ENCODE peak calls at places on chromosomes 2 and 18, in eight cellular contexts. One of them, this sample, is unnamed.
A peak's percentile ranks its signal among the peaks of the same experiment; 100 is the strongest.

GRCh38 chr2:142178604-142179003 is 47.8 kb upstream of the LRP1B start:
- DNase-seq in endodermal cell: no peak
- DNase-seq in fibroblast of lung: no peak
- DNase-seq in mucosa of descending colon: no peak
- DNase-seq in psoas muscle: no peak
- DNase-seq in endothelial cell of umbilical vein: no peak
- DNase-seq in OCI-LY7: no peak
- DNase-seq in A549: no peak
- DNase-seq in this sample: no peak

GRCh38 chr2:96175951-96176350 is 30.7 kb upstream of the DUSP2 start:
- DNase-seq in endodermal cell: no peak
- DNase-seq in fibroblast of lung: peak; percentile 41
- DNase-seq in mucosa of descending colon: no peak
- DNase-seq in psoas muscle: no peak
- DNase-seq in endothelial cell of umbilical vein: no peak
- DNase-seq in OCI-LY7: no peak
- DNase-seq in A549: no peak
- DNase-seq in this sample: no peak

GRCh38 chr18:72941001-72941400 is 73.2 kb upstream of the NETO1 start:
- DNase-seq in endodermal cell: no peak
- DNase-seq in fibroblast of lung: no peak
- DNase-seq in mucosa of descending colon: no peak
- DNase-seq in psoas muscle: no peak
- DNase-seq in endothelial cell of umbilical vein: no peak
- DNase-seq in OCI-LY7: no peak
- DNase-seq in A549: no peak
- DNase-seq in this sample: no peak

GRCh38 chr2:65429799-65430514 is 2.4 kb downstream of the SPRED2 start:
- DNase-seq in endodermal cell: peak; percentile 55
- DNase-seq in fibroblast of lung: no peak
- DNase-seq in mucosa of descending colon: no peak
- DNase-seq in psoas muscle: no peak
- DNase-seq in endothelial cell of umbilical vein: no peak
- DNase-seq in OCI-LY7: no peak
- DNase-seq in A549: no peak
- DNase-seq in this sample: peak; percentile 40

GRCh38 chr18:28078849-28079248 is 98.1 kb downstream of the CDH2 start:
- DNase-seq in endodermal cell: no peak
- DNase-seq in fibroblast of lung: no peak
- DNase-seq in mucosa of descending colon: no peak
- DNase-seq in psoas muscle: no peak
- DNase-seq in endothelial cell of umbilical vein: no peak
- DNase-seq in OCI-LY7: no peak
- DNase-seq in A549: no peak
- DNase-seq in this sample: no peak

GRCh38 chr2:69565431-69565839 is 78.1 kb downstream of the AAK1 start:
- DNase-seq in endodermal cell: peak; percentile 95
- DNase-seq in fibroblast of lung: peak; percentile 21
- DNase-seq in mucosa of descending colon: peak; percentile 70
- DNase-seq in psoas muscle: peak; percentile 65
- DNase-seq in endothelial cell of umbilical vein: peak; percentile 47
- DNase-seq in OCI-LY7: peak; percentile 61
- DNase-seq in A549: peak; percentile 70
- DNase-seq in this sample: peak; percentile 80

GRCh38 chr2:20675701-20676352 is 8.9 kb downstream of the GDF7 start:
- DNase-seq in endodermal cell: peak; percentile 83
- DNase-seq in fibroblast of lung: no peak
- DNase-seq in mucosa of descending colon: peak; percentile 76
- DNase-seq in psoas muscle: no peak
- DNase-seq in endothelial cell of umbilical vein: no peak
- DNase-seq in OCI-LY7: peak; percentile 84
- DNase-seq in A549: peak; percentile 41
- DNase-seq in this sample: no peak

GRCh38 chr18:12283256-12283655 is 24.8 kb upstream of the TUBB6 start:
- DNase-seq in endodermal cell: peak; percentile 66
- DNase-seq in fibroblast of lung: peak; percentile 34
- DNase-seq in mucosa of descending colon: no peak
- DNase-seq in psoas muscle: no peak
- DNase-seq in endothelial cell of umbilical vein: peak; percentile 20
- DNase-seq in OCI-LY7: no peak
- DNase-seq in A549: peak; percentile 27
- DNase-seq in this sample: no peak

GRCh38 chr18:27894746-27895145 is 282.2 kb downstream of the CDH2 start:
- DNase-seq in endodermal cell: no peak
- DNase-seq in fibroblast of lung: no peak
- DNase-seq in mucosa of descending colon: no peak
- DNase-seq in psoas muscle: no peak
- DNase-seq in endothelial cell of umbilical vein: no peak
- DNase-seq in OCI-LY7: no peak
- DNase-seq in A549: no peak
- DNase-seq in this sample: no peak

GRCh38 chr18:26471027-26471426 is 77.3 kb downstream of the KCTD1 start:
- DNase-seq in endodermal cell: no peak
- DNase-seq in fibroblast of lung: no peak
- DNase-seq in mucosa of descending colon: no peak
- DNase-seq in psoas muscle: no peak
- DNase-seq in endothelial cell of umbilical vein: no peak
- DNase-seq in OCI-LY7: no peak
- DNase-seq in A549: peak; percentile 86
- DNase-seq in this sample: no peak

GRCh38 chr2:197034292-197034691 is 107.8 kb upstream of the PGAP1 start:
- DNase-seq in endodermal cell: no peak
- DNase-seq in fibroblast of lung: no peak
- DNase-seq in mucosa of descending colon: no peak
- DNase-seq in psoas muscle: no peak
- DNase-seq in endothelial cell of umbilical vein: no peak
- DNase-seq in OCI-LY7: no peak
- DNase-seq in A549: no peak
- DNase-seq in this sample: no peak

GRCh38 chr2:70657246-70657645 is 103.6 kb upstream of the TGFA start:
- DNase-seq in endodermal cell: peak; percentile 50
- DNase-seq in fibroblast of lung: no peak
- DNase-seq in mucosa of descending colon: no peak
- DNase-seq in psoas muscle: no peak
- DNase-seq in endothelial cell of umbilical vein: no peak
- DNase-seq in OCI-LY7: no peak
- DNase-seq in A549: no peak
- DNase-seq in this sample: no peak

GRCh38 chr2:11995381-11995947 is 249.0 kb downstream of the LPIN1 start:
- DNase-seq in endodermal cell: no peak
- DNase-seq in fibroblast of lung: no peak
- DNase-seq in mucosa of descending colon: no peak
- DNase-seq in psoas muscle: no peak
- DNase-seq in endothelial cell of umbilical vein: peak; percentile 30
- DNase-seq in OCI-LY7: no peak
- DNase-seq in A549: no peak
- DNase-seq in this sample: no peak

GRCh38 chr18:74436158-74436755 is 20.9 kb downstream of the DIPK1C start:
- DNase-seq in endodermal cell: no peak
- DNase-seq in fibroblast of lung: no peak
- DNase-seq in mucosa of descending colon: no peak
- DNase-seq in psoas muscle: peak; percentile 63
- DNase-seq in endothelial cell of umbilical vein: no peak
- DNase-seq in OCI-LY7: no peak
- DNase-seq in A549: no peak
- DNase-seq in this sample: no peak

GRCh38 chr18:24052053-24052452 is 37.5 kb downstream of the TTC39C start:
- DNase-seq in endodermal cell: no peak
- DNase-seq in fibroblast of lung: peak; percentile 67
- DNase-seq in mucosa of descending colon: no peak
- DNase-seq in psoas muscle: no peak
- DNase-seq in endothelial cell of umbilical vein: no peak
- DNase-seq in OCI-LY7: no peak
- DNase-seq in A549: peak; percentile 84
- DNase-seq in this sample: no peak

GRCh38 chr18:24053211-24053610 is 38.7 kb downstream of the TTC39C start:
- DNase-seq in endodermal cell: no peak
- DNase-seq in fibroblast of lung: no peak
- DNase-seq in mucosa of descending colon: no peak
- DNase-seq in psoas muscle: no peak
- DNase-seq in endothelial cell of umbilical vein: no peak
- DNase-seq in OCI-LY7: no peak
- DNase-seq in A549: no peak
- DNase-seq in this sample: no peak

GRCh38 chr18:24051256-24051947 is 36.8 kb downstream of the TTC39C start:
- DNase-seq in endodermal cell: no peak
- DNase-seq in fibroblast of lung: peak; percentile 68
- DNase-seq in mucosa of descending colon: no peak
- DNase-seq in psoas muscle: no peak
- DNase-seq in endothelial cell of umbilical vein: no peak
- DNase-seq in OCI-LY7: peak; percentile 8
- DNase-seq in A549: peak; percentile 71
- DNase-seq in this sample: no peak

GRCh38 chr18:24049142-24049541 is 34.6 kb downstream of the TTC39C start:
- DNase-seq in endodermal cell: no peak
- DNase-seq in fibroblast of lung: no peak
- DNase-seq in mucosa of descending colon: no peak
- DNase-seq in psoas muscle: no peak
- DNase-seq in endothelial cell of umbilical vein: no peak
- DNase-seq in OCI-LY7: no peak
- DNase-seq in A549: no peak
- DNase-seq in this sample: no peak

GRCh38 chr18:24050916-24051255 is 36.3 kb downstream of the TTC39C start:
- DNase-seq in endodermal cell: no peak
- DNase-seq in fibroblast of lung: no peak
- DNase-seq in mucosa of descending colon: no peak
- DNase-seq in psoas muscle: no peak
- DNase-seq in endothelial cell of umbilical vein: no peak
- DNase-seq in OCI-LY7: no peak
- DNase-seq in A549: no peak
- DNase-seq in this sample: no peak
- H3K4me1 ChIP-seq in endodermal cell: peaks cover 7% of the 10 kb centered on the region
- H3K4me1 ChIP-seq in fibroblast of lung: peaks cover 10% of the 10 kb centered on the region
- H3K4me1 ChIP-seq in mucosa of descending colon: peaks cover 11% of the 10 kb centered on the region
- H3K4me1 ChIP-seq in psoas muscle: no peaks in the 10 kb centered on the region
- H3K4me1 ChIP-seq in endothelial cell of umbilical vein: no peaks in the 10 kb centered on the region
- H3K4me1 ChIP-seq in OCI-LY7: peaks cover 20% of the 10 kb centered on the region
- H3K4me1 ChIP-seq in A549: peaks cover 59% of the 10 kb centered on the region
- H3K4me1 ChIP-seq in this sample: no peaks in the 10 kb centered on the region

GRCh38 chr18:61334951-61335736 is 1.9 kb downstream of the CDH20 start:
- DNase-seq in endodermal cell: no peak
- DNase-seq in fibroblast of lung: no peak
- DNase-seq in mucosa of descending colon: peak; percentile 17
- DNase-seq in psoas muscle: no peak
- DNase-seq in endothelial cell of umbilical vein: no peak
- DNase-seq in OCI-LY7: no peak
- DNase-seq in A549: no peak
- DNase-seq in this sample: no peak
- H3K4me3 ChIP-seq in endodermal cell: peak overlapping the region; percentile 84
- H3K4me3 ChIP-seq in fibroblast of lung: no peak overlapping the region
- H3K4me3 ChIP-seq in mucosa of descending colon: no peak overlapping the region
- H3K4me3 ChIP-seq in psoas muscle: no peak overlapping the region
- H3K4me3 ChIP-seq in endothelial cell of umbilical vein: no peak overlapping the region
- H3K4me3 ChIP-seq in OCI-LY7: no peak overlapping the region
- H3K4me3 ChIP-seq in A549: no peak overlapping the region
- H3K4me3 ChIP-seq in this sample: no peak overlapping the region

GRCh38 chr2:28593356-28593755 is 97.5 kb downstream of the PLB1 start:
- DNase-seq in endodermal cell: no peak
- DNase-seq in fibroblast of lung: no peak
- DNase-seq in mucosa of descending colon: no peak
- DNase-seq in psoas muscle: no peak
- DNase-seq in endothelial cell of umbilical vein: no peak
- DNase-seq in OCI-LY7: no peak
- DNase-seq in A549: no peak
- DNase-seq in this sample: no peak

GRCh38 chr2:28594369-28595108 is 98.7 kb downstream of the PLB1 start:
- DNase-seq in endodermal cell: peak; percentile 98
- DNase-seq in fibroblast of lung: peak; percentile 83
- DNase-seq in mucosa of descending colon: peak; percentile 94
- DNase-seq in psoas muscle: peak; percentile 92
- DNase-seq in endothelial cell of umbilical vein: peak; percentile 92
- DNase-seq in OCI-LY7: peak; percentile 79
- DNase-seq in A549: peak; percentile 89
- DNase-seq in this sample: peak; percentile 92

GRCh38 chr2:28592481-28592880 is 96.6 kb downstream of the PLB1 start:
- DNase-seq in endodermal cell: no peak
- DNase-seq in fibroblast of lung: no peak
- DNase-seq in mucosa of descending colon: no peak
- DNase-seq in psoas muscle: no peak
- DNase-seq in endothelial cell of umbilical vein: no peak
- DNase-seq in OCI-LY7: no peak
- DNase-seq in A549: no peak
- DNase-seq in this sample: no peak

GRCh38 chr2:28594029-28594368 is 98.1 kb downstream of the PLB1 start:
- DNase-seq in endodermal cell: no peak
- DNase-seq in fibroblast of lung: no peak
- DNase-seq in mucosa of descending colon: no peak
- DNase-seq in psoas muscle: no peak
- DNase-seq in endothelial cell of umbilical vein: no peak
- DNase-seq in OCI-LY7: no peak
- DNase-seq in A549: no peak
- DNase-seq in this sample: no peak

GRCh38 chr2:28595323-28595722 is 99.5 kb downstream of the PLB1 start:
- DNase-seq in endodermal cell: no peak
- DNase-seq in fibroblast of lung: no peak
- DNase-seq in mucosa of descending colon: no peak
- DNase-seq in psoas muscle: no peak
- DNase-seq in endothelial cell of umbilical vein: no peak
- DNase-seq in OCI-LY7: no peak
- DNase-seq in A549: no peak
- DNase-seq in this sample: no peak
- H3K9me3 ChIP-seq in endodermal cell: no peaks in the 10 kb centered on the region
- H3K9me3 ChIP-seq in fibroblast of lung: no peaks in the 10 kb centered on the region
- H3K9me3 ChIP-seq in mucosa of descending colon: no peaks in the 10 kb centered on the region
- H3K9me3 ChIP-seq in psoas muscle: no peaks in the 10 kb centered on the region
- H3K9me3 ChIP-seq in endothelial cell of umbilical vein: no peaks in the 10 kb centered on the region
- H3K9me3 ChIP-seq in OCI-LY7: no peaks in the 10 kb centered on the region
- H3K9me3 ChIP-seq in A549: peaks cover 3% of the 10 kb centered on the region
- H3K9me3 ChIP-seq in this sample: no peaks in the 10 kb centered on the region

DNA sequence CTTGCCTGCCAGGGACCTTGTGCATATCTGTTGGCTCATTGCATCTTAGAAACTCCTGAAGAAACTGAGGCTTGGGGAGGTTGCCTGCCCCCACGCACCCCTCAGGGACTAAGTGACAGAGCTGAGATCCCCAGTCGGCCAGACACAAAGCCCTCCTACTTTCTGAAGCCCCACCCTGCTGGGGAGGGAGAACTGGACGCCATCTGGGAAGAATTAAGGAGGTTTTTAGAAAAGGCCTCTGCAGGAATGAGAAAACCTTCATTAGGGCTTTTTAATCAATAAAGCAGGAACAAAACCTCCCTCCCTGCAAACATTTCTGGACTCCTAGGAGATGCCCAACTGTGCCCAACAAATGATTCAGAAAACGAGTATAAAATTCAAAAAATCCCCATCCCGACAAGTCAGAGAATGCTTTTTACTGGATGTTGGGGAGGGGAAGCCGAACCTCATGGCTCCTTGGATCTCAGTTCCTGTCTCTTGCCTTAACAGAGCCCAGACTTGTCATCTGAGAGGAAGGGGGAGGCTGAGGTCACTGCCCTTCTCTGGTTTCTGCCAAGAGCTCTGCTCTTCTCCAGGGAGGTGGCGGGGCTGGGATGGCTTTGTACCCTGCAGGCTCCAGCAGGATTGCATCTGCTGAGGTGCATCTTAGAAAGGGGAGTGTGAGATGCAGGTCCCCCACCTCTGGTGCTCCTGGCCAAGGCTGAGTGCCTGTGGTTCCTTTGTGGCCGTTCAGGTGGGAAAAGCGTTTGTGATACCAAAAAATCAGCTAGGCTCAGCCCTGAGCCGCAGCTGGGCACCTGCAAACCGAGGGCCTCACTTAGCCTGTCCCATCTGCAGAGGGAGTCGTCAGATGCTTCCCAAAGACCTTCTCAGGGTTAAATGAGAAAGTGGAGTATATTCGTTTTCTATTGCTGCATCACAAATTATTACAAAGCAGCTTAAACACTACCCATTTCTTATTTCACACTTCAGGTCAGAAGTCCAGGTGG is 142.4 kb downstream of the ZFP36L2 start:
- DNase-seq in endodermal cell: peak; percentile 70
- DNase-seq in fibroblast of lung: peak; percentile 66
- DNase-seq in mucosa of descending colon: no peak
- DNase-seq in psoas muscle: peak; percentile 89
- DNase-seq in endothelial cell of umbilical vein: no peak
- DNase-seq in OCI-LY7: no peak
- DNase-seq in A549: peak; percentile 34
- DNase-seq in this sample: peak; percentile 83
- H3K4me1 ChIP-seq in endodermal cell: peaks cover 14% of the 10 kb centered on the region
- H3K4me1 ChIP-seq in fibroblast of lung: peaks cover 60% of the 10 kb centered on the region
- H3K4me1 ChIP-seq in mucosa of descending colon: peaks cover 12% of the 10 kb centered on the region
- H3K4me1 ChIP-seq in psoas muscle: peaks cover 54% of the 10 kb centered on the region
- H3K4me1 ChIP-seq in endothelial cell of umbilical vein: peaks cover 44% of the 10 kb centered on the region
- H3K4me1 ChIP-seq in OCI-LY7: no peaks in the 10 kb centered on the region
- H3K4me1 ChIP-seq in A549: peaks cover 76% of the 10 kb centered on the region
- H3K4me1 ChIP-seq in this sample: peaks cover 38% of the 10 kb centered on the region

This sample was measured in right cardiac atrium.